ENCODE peak calls at places on chromosomes 4 and X, in seven cellular contexts. X is uterus, G is aorta, J is sigmoid colon, F is cardiac muscle cell, S is H1, L is cardiac fibroblast. P is an unnamed sample.

GRCh38 chr4:32010221-32010620 is 1290.1 kb downstream of the PCDH7 start:
- DNase-seq in X (no peak), G (no peak), J (no peak), F (no peak), S (no peak), L (no peak), P (no peak)

GRCh38 chrX:40414335-40414734 is 166.4 kb upstream of the ATP6AP2 start:
- DNase-seq in X (no peak), G (no peak), J (no peak), F (no peak), S (no peak), L (no peak), P (no peak)

GRCh38 chr4:5988086-5988845 is 30.0 kb downstream of the C4orf50 start:
- DNase-seq in X (no peak), G (no peak), J (peak), F (no peak), S (no peak), L (no peak), P (no peak)

GRCh38 chr4:8739357-8739756 is 132.3 kb downstream of the HMX1 start:
- DNase-seq in X (no peak), G (no peak), J (peak), F (no peak), S (no peak), L (no peak), P (no peak)

GRCh38 chrX:19846995-19847790 is 40.2 kb downstream of the SH3KBP1 start:
- DNase-seq in X (peak), G (peak), J (no peak), F (no peak), S (peak), L (peak), P (no peak)

GRCh38 chr4:108247511-108248088 is 78.9 kb upstream of the LEF1 start:
- DNase-seq in X (no peak), G (no peak), J (no peak), F (peak), S (no peak), L (no peak), P (peak)

GRCh38 chr4:105061720-105062119 is 85.0 kb upstream of the TET2 start:
- DNase-seq in X (no peak), G (no peak), J (no peak), F (no peak), S (no peak), L (peak), P (no peak)

GRCh38 chrX:124232523-124233201 is 99.8 kb upstream of the TEX13D start:
- DNase-seq in X (no peak), G (no peak), J (no peak), F (no peak), S (no peak), L (no peak), P (no peak)

GRCh38 chr4:145933134-145933533 is 5.5 kb downstream of the ZNF827 start:
- DNase-seq in X (no peak), G (no peak), J (no peak), F (no peak), S (no peak), L (peak), P (no peak)

GRCh38 chr4:16227462-16227868 is 1.2 kb upstream of the TAPT1 start:
- DNase-seq in X (peak), G (peak), J (peak), F (peak), S (no peak), L (peak), P (no peak)

GRCh38 chrX:72280210-72280882 is 3.3 kb upstream of the RPS4X start:
- DNase-seq in X (no peak), G (no peak), J (no peak), F (no peak), S (no peak), L (peak), P (no peak)

DNA sequence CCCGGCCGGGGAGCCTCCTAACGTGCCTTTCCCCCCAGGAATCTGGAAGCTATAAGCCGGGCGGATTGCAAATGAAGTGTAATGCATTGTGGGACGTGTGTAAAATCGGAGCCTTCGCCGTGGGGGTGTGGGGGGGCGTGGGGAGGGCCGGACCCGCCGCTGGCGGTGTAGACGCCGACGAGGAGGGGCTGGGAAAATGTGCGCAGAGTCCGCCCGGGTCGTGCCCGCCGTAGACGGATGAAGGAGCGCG is 1.3 kb downstream of the STOX2 start:
- DNase-seq in X (no peak), G (no peak), J (no peak), F (no peak), S (no peak), L (no peak), P (no peak)
- H3K4me3 ChIP-seq in X (peak), G (peak), J (peak), F (peak), S (peak), L (no peak), P (peak)

GRCh38 chr4:123477804-123478209 is 81.2 kb downstream of the SPRY1 start:
- DNase-seq in X (no peak), G (peak), J (no peak), F (no peak), S (no peak), L (peak), P (no peak)

GRCh38 chr4:123479944-123480343 is 83.3 kb downstream of the SPRY1 start:
- DNase-seq in X (no peak), G (no peak), J (no peak), F (no peak), S (no peak), L (peak), P (no peak)

GRCh38 chr4:123474817-123475216 is 78.2 kb downstream of the SPRY1 start:
- DNase-seq in X (no peak), G (no peak), J (no peak), F (no peak), S (no peak), L (no peak), P (no peak)

GRCh38 chr4:123478859-123479345 is 82.3 kb downstream of the SPRY1 start:
- DNase-seq in X (no peak), G (no peak), J (no peak), F (peak), S (no peak), L (peak), P (peak)

DNA sequence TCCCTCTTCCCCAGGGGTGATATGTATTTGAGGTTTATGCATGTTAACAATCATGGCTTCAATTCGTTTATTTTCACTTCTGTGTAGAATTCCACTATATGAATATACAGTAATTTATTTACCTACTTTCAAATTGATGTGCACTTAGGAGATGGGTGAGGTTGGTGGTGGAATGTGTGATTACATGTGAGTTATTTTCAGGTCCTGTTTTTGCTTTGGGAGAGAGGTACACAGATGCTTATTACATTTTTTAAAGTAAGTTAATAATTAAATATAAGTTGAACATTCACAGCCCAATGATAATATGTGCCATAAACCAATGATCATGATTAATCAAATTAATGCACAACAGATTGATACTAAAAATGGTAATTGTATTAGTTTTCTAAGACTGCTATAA is 79.5 kb downstream of the SPRY1 start:
- DNase-seq in X (no peak), G (no peak), J (no peak), F (no peak), S (no peak), L (no peak), P (no peak)
- H3K4me3 ChIP-seq in X (no peak), G (no peak), J (no peak), F (no peak), S (no peak), L (no peak), P (no peak)

DNA sequence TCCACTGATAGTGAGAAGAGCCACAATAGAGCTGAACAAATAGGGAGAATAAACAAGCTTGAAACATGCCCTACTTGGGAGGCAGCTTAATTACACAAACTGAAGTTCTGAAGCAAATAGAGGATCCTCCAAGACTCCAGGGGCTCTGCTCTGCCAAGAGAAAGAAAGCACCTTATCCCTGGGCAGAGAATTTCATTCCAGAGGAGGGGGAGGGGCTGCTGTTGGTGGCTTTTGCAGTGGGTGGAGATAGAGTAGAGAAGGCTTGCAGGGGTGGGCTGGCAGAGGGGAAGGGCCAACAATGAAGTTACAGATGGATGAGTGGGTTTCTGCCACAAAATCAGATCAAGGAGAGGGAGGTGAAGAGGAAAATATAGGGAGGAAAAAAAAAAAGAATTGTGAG is 1.0 kb upstream of the LPAR4 start:
- DNase-seq in X (no peak), G (no peak), J (no peak), F (peak), S (no peak), L (no peak), P (no peak)
- H3K4me3 ChIP-seq in X (no peak), G (no peak), J (no peak), F (no peak), S (no peak), L (no peak), P (no peak)

GRCh38 chrX:44342866-44343265 is 606 bp downstream of the EFHC2 start:
- DNase-seq in X (no peak), G (no peak), J (no peak), F (no peak), S (no peak), L (no peak), P (no peak)
- H3K4me3 ChIP-seq in X (peak), G (no peak), J (peak), F (peak), S (no peak), L (no peak), P (peak)

DNA sequence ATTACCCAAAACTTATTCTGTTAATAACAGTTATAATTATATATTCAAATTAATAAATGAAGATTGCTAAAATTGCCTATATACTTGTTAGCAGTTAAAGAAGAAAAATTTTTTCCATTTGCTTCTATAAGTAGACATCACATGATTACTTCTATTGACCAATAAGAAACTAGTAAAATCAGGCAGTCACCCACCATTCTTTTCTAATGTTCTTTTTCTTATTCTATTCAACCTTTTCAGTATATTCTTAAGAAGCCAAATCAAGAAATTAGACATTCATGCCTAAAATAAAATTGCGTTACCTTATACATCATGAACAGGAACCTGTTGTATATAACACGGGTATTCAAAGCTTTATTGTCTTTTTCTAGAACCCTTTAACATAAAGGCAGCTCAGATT is 568.0 kb upstream of the DIPK2B start:
- DNase-seq in X (no peak), G (no peak), J (no peak), F (no peak), S (no peak), L (peak), P (no peak)
- H3K4me3 ChIP-seq in X (peak), G (no peak), J (peak), F (no peak), S (no peak), L (peak), P (peak)

GRCh38 chr4:38724507-38724808 is 58.3 kb downstream of the TLR10 start:
- DNase-seq in X (no peak), G (no peak), J (no peak), F (no peak), S (no peak), L (no peak), P (no peak)
- H3K4me3 ChIP-seq in X (no peak), G (no peak), J (no peak), F (no peak), S (no peak), L (no peak), P (no peak)

GRCh38 chr4:55125763-55126541 is 557 bp upstream of the KDR start:
- DNase-seq in X (no peak), G (peak), J (no peak), F (peak), S (no peak), L (peak), P (no peak)

GRCh38 chr4:55125087-55125721 is at the start of gene KDR:
- DNase-seq in X (peak), G (peak), J (no peak), F (peak), S (no peak), L (peak), P (no peak)

GRCh38 chr4:55122235-55122634 is 3.2 kb downstream of the KDR start:
- DNase-seq in X (no peak), G (no peak), J (no peak), F (no peak), S (no peak), L (no peak), P (no peak)

GRCh38 chr4:55124337-55125076 is 888 bp downstream of the KDR start:
- DNase-seq in X (no peak), G (no peak), J (no peak), F (peak), S (no peak), L (peak), P (no peak)

DNA sequence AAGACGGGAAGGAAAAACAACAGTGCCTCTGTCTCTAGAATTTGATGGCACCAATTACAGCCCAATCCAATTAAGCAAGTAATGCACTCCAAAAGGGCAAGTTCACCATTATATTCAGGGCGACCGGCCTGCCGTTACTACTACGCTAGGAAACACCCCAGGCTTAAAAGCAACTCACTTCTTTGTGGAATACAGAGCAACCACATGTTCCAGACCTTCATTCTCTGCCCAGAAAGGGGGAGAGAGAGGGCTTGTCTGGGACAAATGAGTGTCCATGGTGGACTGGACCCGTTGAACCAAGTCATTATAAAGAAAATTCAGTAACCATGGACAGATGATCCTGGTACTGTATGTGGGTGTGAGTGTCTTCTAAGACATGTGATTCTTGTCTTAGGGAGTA is 1.6 kb downstream of the KDR start:
- DNase-seq in X (no peak), G (no peak), J (no peak), F (peak), S (no peak), L (no peak), P (no peak)
- H3K4me3 ChIP-seq in X (peak), G (no peak), J (peak), F (peak), S (peak), L (peak), P (peak)

DNA sequence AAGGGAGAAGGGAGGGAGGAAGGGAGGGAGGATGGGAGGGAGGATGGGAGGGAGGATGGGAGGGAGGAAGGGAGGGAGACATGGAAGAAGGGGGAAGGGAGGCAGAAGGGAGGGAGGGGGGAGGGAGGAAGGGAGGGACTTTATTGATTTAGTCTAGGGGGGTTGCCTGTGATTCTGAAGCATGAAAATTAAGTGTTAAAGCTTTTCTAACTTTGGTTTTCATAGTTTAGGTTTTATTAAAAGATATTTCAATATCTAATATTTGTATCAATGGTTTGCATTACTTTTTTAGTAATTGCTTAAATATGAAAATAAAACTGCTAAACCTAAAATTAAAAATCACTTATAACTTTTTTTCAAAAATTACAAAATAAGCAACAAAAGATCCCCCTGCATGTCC is 2.4 kb downstream of the PALLD start:
- DNase-seq in X (no peak), G (no peak), J (no peak), F (no peak), S (no peak), L (no peak), P (no peak)
- H3K4me3 ChIP-seq in X (no peak), G (no peak), J (no peak), F (peak), S (no peak), L (no peak), P (no peak)

GRCh38 chr4:81290818-81291217 is 75.8 kb upstream of the PRKG2 start:
- DNase-seq in X (no peak), G (no peak), J (no peak), F (no peak), S (no peak), L (no peak), P (no peak)
- H3K4me3 ChIP-seq in X (no peak), G (no peak), J (no peak), F (no peak), S (no peak), L (no peak), P (no peak)

P was measured in retinal pigment epithelial cell.